ENCODE peak calls at places on chromosomes 16 and 17, in seven cellular contexts. K is suprapubic skin, X is transverse colon, C is stomach, V is esophagus muscularis mucosa, M is A549, O is HepG2. R is an unnamed sample.

GRCh38 chr17:77376795-77377751 is 236.3 kb downstream of the SEC14L1 start:
- DNase-seq in K (peak; percentile 61), X (no peak), C (peak; percentile 86), V (no peak), M (no peak), O (peak; percentile 95), R (peak; percentile 61)

GRCh38 chr16:30096105-30096861 is at the start of gene YPEL3:
- DNase-seq in K (peak; percentile 92), X (peak; percentile 96), C (peak; percentile 96), V (peak; percentile 97), M (peak; percentile 88), O (peak; percentile 80), R (peak; percentile 94)

GRCh38 chr17:81518785-81519283 is 6.2 kb upstream of the ACTG1 start:
- DNase-seq in K (peak; percentile 78), X (peak; percentile 78), C (peak; percentile 70), V (no peak), M (peak; percentile 55), O (no peak), R (peak; percentile 67)

GRCh38 chr17:21039839-21040575 is 2.8 kb downstream of the USP22 start:
- DNase-seq in K (no peak), X (no peak), C (no peak), V (no peak), M (peak; percentile 57), O (peak; percentile 70), R (no peak)

GRCh38 chr17:75876938-75877751 is 1.2 kb downstream of the TRIM47 start:
- DNase-seq in K (peak; percentile 96), X (peak; percentile 88), C (peak; percentile 88), V (peak; percentile 97), M (peak; percentile 85), O (peak; percentile 74), R (peak; percentile 96)

GRCh38 chr17:21373034-21373433 is 3.1 kb upstream of the KCNJ12 start:
- DNase-seq in K (no peak), X (no peak), C (no peak), V (no peak), M (no peak), O (no peak), R (no peak)

GRCh38 chr16:29811896-29812665 is at the start of gene PRRT2:
- DNase-seq in K (peak; percentile 84), X (peak; percentile 64), C (no peak), V (no peak), M (no peak), O (no peak), R (peak; percentile 89)

GRCh38 chr16:11105038-11105903 is 150.7 kb downstream of the SOCS1 start:
- DNase-seq in K (no peak), X (peak; percentile 41), C (no peak), V (no peak), M (no peak), O (peak; percentile 90), R (no peak)

GRCh38 chr17:66625321-66625767 is 209.6 kb upstream of the CACNG5 start:
- DNase-seq in K (no peak), X (no peak), C (no peak), V (no peak), M (peak; percentile 85), O (peak; percentile 41), R (no peak)

GRCh38 chr16:80580109-80580832 is 39.5 kb downstream of the DYNLRB2 start:
- DNase-seq in K (no peak), X (no peak), C (no peak), V (no peak), M (no peak), O (no peak), R (no peak)

GRCh38 chr16:11328172-11329079 is 16.8 kb upstream of the RMI2 start:
- DNase-seq in K (no peak), X (peak; percentile 75), C (peak; percentile 62), V (peak; percentile 95), M (peak; percentile 78), O (no peak), R (peak; percentile 87)

GRCh38 chr16:89150981-89151380 is 20.6 kb upstream of the CDH15 start:
- DNase-seq in K (no peak), X (no peak), C (no peak), V (no peak), M (no peak), O (no peak), R (no peak)

DNA sequence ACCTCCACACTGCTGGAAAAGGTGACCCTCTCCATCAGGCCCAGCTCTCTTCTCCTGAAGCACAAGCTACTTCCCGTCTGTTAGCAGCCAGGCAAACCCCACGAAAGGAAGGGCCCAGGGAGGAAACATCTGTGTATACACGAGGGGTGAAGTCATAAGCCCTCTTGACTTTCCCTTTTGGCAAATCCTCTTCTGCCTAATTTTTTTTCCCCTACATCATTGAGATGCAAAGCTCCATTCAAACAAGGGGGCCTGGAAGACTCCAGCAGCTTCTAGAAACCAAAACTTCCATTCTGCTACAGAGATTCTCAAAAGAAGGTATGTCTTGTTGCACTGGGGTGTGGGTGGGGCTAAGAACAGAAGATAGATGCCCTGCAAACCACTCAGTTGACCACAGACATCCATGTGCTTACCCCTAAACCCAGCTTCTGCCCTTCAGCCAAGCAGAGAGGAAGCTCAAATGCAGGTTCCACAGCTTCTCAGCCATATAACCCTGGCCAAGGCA is 145.6 kb upstream of the RCVRN start:
- DNase-seq in K (no peak), X (no peak), C (no peak), V (no peak), M (no peak), O (no peak), R (no peak)
- H3K4me3 ChIP-seq in K (no peak overlapping the region), X (no peak overlapping the region), C (no peak overlapping the region), V (no peak overlapping the region), M (no peak overlapping the region), O (no peak overlapping the region), R (no peak overlapping the region)

GRCh38 chr16:27367463-27368357 is 34.3 kb upstream of the IL21R start:
- DNase-seq in K (peak; percentile 89), X (peak; percentile 88), C (peak; percentile 80), V (peak; percentile 96), M (peak; percentile 87), O (peak; percentile 56), R (peak; percentile 59)
- TF ChIP-seq EP300 in K (no peak), X (no peak), C (no peak), V (no peak), M (no peak), O (no peak), R (no peak)

GRCh38 chr16:27427538-27427937 is 25.6 kb downstream of the IL21R start:
- DNase-seq in K (no peak), X (no peak), C (peak; percentile 19), V (no peak), M (no peak), O (no peak), R (no peak)
- H3K4me3 ChIP-seq in K (no peak overlapping the region), X (no peak overlapping the region), C (no peak overlapping the region), V (no peak overlapping the region), M (no peak overlapping the region), O (no peak overlapping the region), R (no peak overlapping the region)

GRCh38 chr16:58409316-58409973 is 17.2 kb downstream of the GINS3 start:
- DNase-seq in K (no peak), X (no peak), C (peak; percentile 65), V (no peak), M (no peak), O (no peak), R (no peak)
- TF ChIP-seq EP300 in K (no peak), X (no peak), C (no peak), V (no peak), M (no peak), O (no peak), R (no peak)

GRCh38 chr17:73600103-73600871 is 44.0 kb downstream of the SDK2 start:
- DNase-seq in K (no peak), X (no peak), C (no peak), V (no peak), M (no peak), O (no peak), R (no peak)
- H3K4me3 ChIP-seq in K (no peak overlapping the region), X (no peak overlapping the region), C (no peak overlapping the region), V (no peak overlapping the region), M (no peak overlapping the region), O (no peak overlapping the region), R (no peak overlapping the region)

GRCh38 chr17:80262291-80262690 is 1.6 kb downstream of the RNF213 start:
- DNase-seq in K (no peak), X (no peak), C (no peak), V (no peak), M (no peak), O (no peak), R (no peak)

GRCh38 chr17:80264793-80265075 is 4.1 kb downstream of the RNF213 start:
- DNase-seq in K (no peak), X (no peak), C (no peak), V (no peak), M (no peak), O (no peak), R (no peak)

GRCh38 chr17:80264048-80264792 is 3.6 kb downstream of the RNF213 start:
- DNase-seq in K (no peak), X (peak; percentile 55), C (peak; percentile 37), V (no peak), M (no peak), O (no peak), R (no peak)

GRCh38 chr17:80262775-80263244 is 2.2 kb downstream of the RNF213 start:
- DNase-seq in K (no peak), X (no peak), C (no peak), V (no peak), M (no peak), O (no peak), R (no peak)

GRCh38 chr17:80263253-80264047 is 2.8 kb downstream of the RNF213 start:
- DNase-seq in K (peak; percentile 87), X (peak; percentile 94), C (peak; percentile 93), V (peak; percentile 94), M (peak; percentile 66), O (peak; percentile 98), R (peak; percentile 84)
- TF ChIP-seq EP300 in K (no peak), X (no peak), C (no peak), V (no peak), M (no peak), O (peak; percentile 9), R (no peak)

GRCh38 chr17:44793885-44794698 is 35.3 kb downstream of the ADAM11 start:
- DNase-seq in K (peak; percentile 13), X (no peak), C (no peak), V (no peak), M (no peak), O (no peak), R (no peak)
- H3K4me3 ChIP-seq in K (no peak overlapping the region), X (no peak overlapping the region), C (no peak overlapping the region), V (peak overlapping the region; percentile 50), M (no peak overlapping the region), O (no peak overlapping the region), R (no peak overlapping the region)

DNA sequence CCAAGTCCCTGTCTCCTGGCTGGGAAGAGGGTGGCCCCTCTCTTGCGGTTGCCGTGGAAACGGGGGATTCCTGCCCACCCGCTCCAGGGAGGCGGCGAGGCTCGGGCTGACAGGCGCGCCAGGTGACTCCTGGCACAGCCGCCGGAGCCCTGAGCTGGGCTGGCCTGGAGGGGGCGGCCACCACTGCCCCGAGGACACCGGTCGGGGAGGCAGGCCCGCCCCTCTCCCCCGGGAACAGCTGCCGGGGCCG is 71.3 kb downstream of the ABR start:
- DNase-seq in K (no peak), X (no peak), C (no peak), V (no peak), M (no peak), O (no peak), R (peak; percentile 55)
- TF ChIP-seq EP300 in K (no peak), X (no peak), C (no peak), V (no peak), M (no peak), O (no peak), R (no peak)